ENCODE peak calls at places on chromosomes 2 and 18, in seven cellular contexts. K is cardiac muscle cell, L is RPMI7951, V is cerebellum, O is activated T-cell treated with anti-CD3 and anti-CD28 coated beads for 1 hour, F is A172, X is AG09309. Q is an unnamed sample.

GRCh38 chr2:171965661-171966060 is 34.1 kb upstream of the METAP1D start:
- DNase-seq in L (no peak), K (no peak), O (no peak), X (no peak), F (no peak), V (no peak), Q (no peak)

GRCh38 chr2:111227716-111228141 is 107.0 kb downstream of the BCL2L11 start:
- DNase-seq in K (peak), V (no peak), F (peak), L (peak), O (no peak), X (peak), Q (no peak)

GRCh38 chr2:58734365-58734764 is 493.2 kb upstream of the FANCL start:
- DNase-seq in X (no peak), V (no peak), F (peak), K (no peak), O (no peak), L (no peak), Q (no peak)

GRCh38 chr18:11955299-11956029 is 25.8 kb upstream of the IMPA2 start:
- DNase-seq in X (peak), O (no peak), L (peak), F (peak), V (no peak), K (peak), Q (no peak)

GRCh38 chr18:62399781-62400308 is 74.7 kb downstream of the TNFRSF11A start:
- DNase-seq in K (no peak), V (no peak), O (no peak), X (no peak), L (peak), F (peak), Q (no peak)

GRCh38 chr2:240999001-240999791 is 778 bp downstream of the SNED1 start:
- DNase-seq in X (no peak), O (no peak), L (no peak), K (no peak), V (peak), F (no peak), Q (no peak)

GRCh38 chr2:226977775-226978190 is 141.9 kb downstream of the RHBDD1 start:
- DNase-seq in F (peak), L (peak), O (no peak), X (no peak), K (peak), V (peak), Q (no peak)

GRCh38 chr18:76454429-76454828 is 40.6 kb downstream of the ZNF516 start:
- DNase-seq in K (no peak), L (no peak), F (no peak), X (no peak), O (no peak), V (no peak), Q (no peak)

GRCh38 chr2:109321570-109321969 is 192.6 kb downstream of the SH3RF3 start:
- DNase-seq in X (no peak), O (no peak), L (peak), V (no peak), F (no peak), K (peak), Q (no peak)

GRCh38 chr2:37866535-37866934 is 58.6 kb upstream of the RMDN2 start:
- DNase-seq in O (no peak), K (no peak), L (peak), F (no peak), X (no peak), V (no peak), Q (no peak)

GRCh38 chr2:37795938-37796337 is 124.5 kb upstream of the CDC42EP3 start:
- DNase-seq in O (no peak), K (no peak), F (peak), V (no peak), L (peak), X (no peak), Q (no peak)

GRCh38 chr2:69770193-69770702 is 28.3 kb downstream of the ANXA4 start:
- DNase-seq in V (no peak), F (peak), X (no peak), O (no peak), L (peak), K (peak), Q (no peak)

GRCh38 chr2:192035731-192036442 is 158.8 kb downstream of the TMEFF2 start:
- DNase-seq in F (peak), L (peak), K (peak), X (peak), O (no peak), V (no peak), Q (no peak)

GRCh38 chr18:50190236-50190635 is 4.7 kb downstream of the MYO5B start:
- DNase-seq in V (no peak), L (no peak), O (no peak), X (no peak), K (no peak), F (no peak), Q (no peak)

GRCh38 chr2:218984239-218985020 is 554 bp downstream of the FEV start:
- DNase-seq in F (no peak), V (no peak), L (no peak), O (no peak), X (no peak), K (peak), Q (no peak)

Q was measured in CD4-positive, alpha-beta T cell.